ENCODE peak calls at places on chromosomes 6 and 20, in eight cellular contexts. F, M, H, U, T, N, G and L are unnamed samples.
A peak's percentile ranks its signal among the peaks of the same experiment; 100 is the strongest.

GRCh38 chr6:42075159-42075838 is 25.0 kb downstream of the TAF8 start:
- DNase-seq in F (peak; percentile 90), M (peak; percentile 33), H (no peak), U (peak; percentile 64), T (peak; percentile 71), N (peak; percentile 72), G (peak; percentile 76), L (peak; percentile 48)

GRCh38 chr6:30264731-30265130 is 51.5 kb upstream of the TRIM26 start:
- DNase-seq in F (no peak), M (no peak), H (no peak), U (no peak), T (no peak), N (no peak), G (no peak), L (no peak)

GRCh38 chr6:159174263-159174974 is 5.2 kb downstream of the FNDC1 start:
- DNase-seq in F (peak; percentile 88), M (peak; percentile 41), H (no peak), U (peak; percentile 78), T (peak; percentile 66), N (peak; percentile 37), G (peak; percentile 73), L (peak; percentile 54)

GRCh38 chr6:90790058-90790457 is 203.2 kb upstream of the MAP3K7 start:
- DNase-seq in F (no peak), M (no peak), H (no peak), U (no peak), T (no peak), N (no peak), G (peak; percentile 3), L (no peak)

GRCh38 chr6:90214461-90214860 is 82.2 kb downstream of the BACH2 start:
- DNase-seq in F (no peak), M (no peak), H (no peak), U (no peak), T (no peak), N (no peak), G (no peak), L (no peak)

GRCh38 chr20:26315054-26315453 is 618.4 kb upstream of the ZNF337 start:
- DNase-seq in F (no peak), M (no peak), H (no peak), U (no peak), T (no peak), N (no peak), G (no peak), L (no peak)

GRCh38 chr6:162481938-162482337 is 245.6 kb downstream of the PRKN start:
- DNase-seq in F (no peak), M (no peak), H (no peak), U (no peak), T (no peak), N (no peak), G (no peak), L (no peak)

GRCh38 chr6:147135211-147135672 is 69.0 kb upstream of the STXBP5 start:
- DNase-seq in F (no peak), M (no peak), H (no peak), U (no peak), T (no peak), N (no peak), G (peak; percentile 62), L (no peak)

GRCh38 chr6:20438462-20439070 is 36.9 kb downstream of the E2F3 start:
- DNase-seq in F (no peak), M (no peak), H (no peak), U (no peak), T (no peak), N (no peak), G (no peak), L (no peak)

GRCh38 chr20:45798935-45799642 is 7.3 kb downstream of the DNTTIP1 start:
- DNase-seq in F (no peak), M (peak; percentile 64), H (no peak), U (peak; percentile 54), T (peak; percentile 24), N (peak; percentile 57), G (peak; percentile 40), L (peak; percentile 58)

GRCh38 chr6:52208612-52209011 is 22.4 kb downstream of the IL17A start:
- DNase-seq in F (no peak), M (no peak), H (no peak), U (no peak), T (no peak), N (no peak), G (no peak), L (no peak)

GRCh38 chr6:166988674-166989201 is 10.5 kb upstream of the CEP43 start:
- DNase-seq in F (no peak), M (no peak), H (no peak), U (no peak), T (no peak), N (no peak), G (no peak), L (no peak)

GRCh38 chr6:170516783-170517616 is 36.1 kb downstream of the PSMB1 start:
- DNase-seq in F (no peak), M (peak; percentile 8), H (no peak), U (peak; percentile 24), T (peak; percentile 25), N (no peak), G (peak; percentile 79), L (peak; percentile 17)

GRCh38 chr6:37669306-37669705 is 28.4 kb downstream of the MDGA1 start:
- DNase-seq in F (no peak), M (no peak), H (no peak), U (no peak), T (no peak), N (no peak), G (no peak), L (no peak)